ENCODE peak calls at places on chromosomes 3 and 15, in eight cellular contexts. N is BJ, V is right cardiac atrium, Z is HT-29, D is germinal center, C is cardiac muscle cell, M is midbrain, O is COR-L47. Q is an unnamed sample.

GRCh38 chr3:73734376-73734775 is 109.6 kb upstream of the PDZRN3 start:
- DNase-seq in D (no peak), N (no peak), O (no peak), Z (no peak), M (no peak), C (no peak), V (no peak), Q (no peak)

GRCh38 chr15:63218114-63218808 is 28.9 kb downstream of the RAB8B start:
- DNase-seq in C (peak), O (no peak), V (no peak), M (no peak), N (peak), Z (no peak), D (no peak), Q (no peak)

GRCh38 chr3:149783576-149783975 is 8.8 kb downstream of the ANKUB1 start:
- DNase-seq in C (peak), M (no peak), V (no peak), O (no peak), D (peak), Z (no peak), N (no peak), Q (no peak)

GRCh38 chr3:112682361-112682760 is 41.4 kb upstream of the CCDC80 start:
- DNase-seq in N (no peak), D (no peak), O (no peak), Z (no peak), V (no peak), C (no peak), M (no peak), Q (no peak)

GRCh38 chr3:189144645-189145044 is 27.1 kb upstream of the TPRG1 start:
- DNase-seq in D (no peak), M (no peak), N (no peak), C (peak), Z (peak), O (peak), V (no peak), Q (no peak)

GRCh38 chr15:69795601-69796000 is 302.1 kb downstream of the TLE3 start:
- DNase-seq in M (no peak), V (no peak), D (no peak), C (no peak), Z (no peak), O (no peak), N (no peak), Q (no peak)

GRCh38 chr15:69459063-69459462 is 6.4 kb downstream of the RPLP1 start:
- DNase-seq in Z (no peak), D (no peak), O (no peak), N (no peak), C (no peak), V (no peak), M (no peak), Q (no peak)

GRCh38 chr15:94287794-94288246 is 56.5 kb downstream of the MCTP2 start:
- DNase-seq in D (peak), M (no peak), Z (no peak), V (peak), O (no peak), N (no peak), C (no peak), Q (no peak)

GRCh38 chr15:63826513-63826912 is 7.2 kb downstream of the HERC1 start:
- DNase-seq in M (no peak), O (no peak), D (no peak), N (no peak), C (peak), Z (peak), V (no peak), Q (no peak)

GRCh38 chr3:177606891-177607290 is 409.6 kb upstream of the TBL1XR1 start:
- DNase-seq in V (no peak), N (no peak), Z (no peak), M (no peak), O (no peak), C (no peak), D (no peak), Q (no peak)

GRCh38 chr15:41061667-41062066 is 54.4 kb downstream of the INO80 start:
- DNase-seq in V (no peak), O (no peak), N (no peak), C (no peak), D (no peak), Z (no peak), M (no peak), Q (no peak)

GRCh38 chr3:67864587-67865183 is 210.3 kb upstream of the SUCLG2 start:
- DNase-seq in N (no peak), C (no peak), V (no peak), O (no peak), D (no peak), M (no peak), Z (no peak), Q (no peak)

GRCh38 chr3:141426404-141427034 is 58.2 kb downstream of the ZBTB38 start:
- DNase-seq in M (peak), Z (peak), D (no peak), C (peak), O (no peak), V (peak), N (no peak), Q (peak)

GRCh38 chr3:188296761-188297689 is 143.1 kb downstream of the LPP start:
- DNase-seq in O (no peak), N (peak), Z (peak), V (no peak), M (no peak), D (peak), C (peak), Q (no peak)

GRCh38 chr3:74079961-74080562 is 455.3 kb upstream of the PDZRN3 start:
- DNase-seq in N (no peak), M (no peak), Z (no peak), C (peak), V (no peak), D (no peak), O (no peak), Q (no peak)

GRCh38 chr3:88005066-88005465 is 53.7 kb downstream of the CGGBP1 start:
- DNase-seq in V (no peak), O (peak), N (peak), D (peak), C (peak), M (peak), Z (peak), Q (peak)

GRCh38 chr15:34301058-34301457 is 36.5 kb downstream of the SLC12A6 start:
- DNase-seq in N (no peak), O (no peak), Z (no peak), V (no peak), D (no peak), C (no peak), M (no peak), Q (no peak)

GRCh38 chr3:136862953-136863352 is 945 bp downstream of the NCK1 start:
- DNase-seq in D (no peak), N (no peak), M (no peak), O (no peak), V (no peak), Z (peak), C (no peak), Q (no peak)

GRCh38 chr15:81987628-81988027 is 58.2 kb downstream of the MEX3B start:
- DNase-seq in V (no peak), C (no peak), D (no peak), O (no peak), Z (no peak), M (no peak), N (no peak), Q (no peak)

GRCh38 chr3:173584834-173585831 is 187.6 kb downstream of the NLGN1 start:
- DNase-seq in M (peak), Z (no peak), O (peak), V (peak), C (peak), D (no peak), N (peak), Q (peak)

GRCh38 chr3:567488-568173 is 371.1 kb downstream of the CHL1 start:
- DNase-seq in V (no peak), C (no peak), Z (no peak), O (no peak), N (no peak), M (no peak), D (no peak), Q (no peak)

GRCh38 chr15:77529394-77530159 is 103.1 kb downstream of the LINGO1 start:
- DNase-seq in D (no peak), N (no peak), M (no peak), V (peak), C (no peak), Z (no peak), O (no peak), Q (no peak)

GRCh38 chr3:123739754-123740153 is 144.4 kb downstream of the MYLK start:
- DNase-seq in C (peak), M (no peak), D (no peak), N (peak), Z (no peak), V (no peak), O (no peak), Q (no peak)

GRCh38 chr3:65352951-65353350 is 665.2 kb upstream of the ADAMTS9 start:
- DNase-seq in O (no peak), D (no peak), M (no peak), N (no peak), Z (no peak), C (no peak), V (no peak), Q (no peak)

GRCh38 chr3:33592999-33593398 is 125.1 kb downstream of the CLASP2 start:
- DNase-seq in O (no peak), Z (no peak), N (no peak), D (no peak), C (no peak), V (no peak), M (no peak), Q (no peak)

GRCh38 chr3:126061301-126062032 is 22.5 kb downstream of the SLC41A3 start:
- DNase-seq in V (no peak), D (no peak), M (no peak), Z (no peak), C (no peak), N (no peak), O (no peak), Q (no peak)

GRCh38 chr3:8767667-8768363 is 1.6 kb downstream of the OXTR start:
- DNase-seq in N (no peak), M (no peak), Z (no peak), O (peak), D (peak), V (no peak), C (peak), Q (no peak)

GRCh38 chr3:47416041-47416440 is 35.2 kb downstream of the PTPN23 start:
- DNase-seq in N (no peak), D (peak), C (no peak), O (no peak), V (peak), M (no peak), Z (peak), Q (no peak)

GRCh38 chr15:58240191-58240932 is 102.2 kb downstream of the AQP9 start:
- DNase-seq in M (no peak), V (no peak), N (no peak), O (no peak), D (no peak), Z (no peak), C (no peak), Q (peak)

GRCh38 chr3:39250116-39250747 is 29.6 kb downstream of the CX3CR1 start:
- DNase-seq in O (no peak), N (no peak), V (no peak), D (no peak), C (no peak), M (peak), Z (no peak), Q (no peak)

GRCh38 chr15:76932090-76932966 is 779 bp downstream of the RCN2 start:
- DNase-seq in Z (peak), C (peak), O (no peak), D (no peak), V (no peak), M (no peak), N (no peak), Q (peak)

Q was measured in cerebellum.